ENCODE peak calls at places on chromosome 15, in six cellular contexts. M is esophagus squamous epithelium, U is breast epithelium, D is tibial artery, O is heart right ventricle, I is transverse colon. S is an unnamed sample.

GRCh38 chr15:55873024-55873745 is 120.2 kb downstream of the NEDD4 start:
- DNase-seq in M (no peak), U (no peak), D (no peak), O (no peak), I (no peak), S (no peak)

GRCh38 chr15:80041497-80042253 is 17.8 kb upstream of the ZFAND6 start:
- DNase-seq in M (no peak), U (no peak), D (no peak), O (no peak), I (no peak), S (no peak)

GRCh38 chr15:64004582-64004981 is 41.7 kb downstream of the DAPK2 start:
- DNase-seq in M (no peak), U (no peak), D (no peak), O (no peak), I (peak), S (peak)

GRCh38 chr15:91866971-91867372 is 13.5 kb downstream of the SLCO3A1 start:
- DNase-seq in M (no peak), U (peak), D (peak), O (peak), I (no peak), S (peak)

GRCh38 chr15:31197497-31198414 is 96.2 kb upstream of the TRPM1 start:
- DNase-seq in M (no peak), U (no peak), D (no peak), O (peak), I (peak), S (no peak)

GRCh38 chr15:44490628-44491027 is 46.3 kb upstream of the EIF3J start:
- DNase-seq in M (no peak), U (no peak), D (no peak), O (no peak), I (no peak), S (no peak)

GRCh38 chr15:93029613-93030429 is 59.2 kb downstream of the RGMA start:
- DNase-seq in M (no peak), U (peak), D (peak), O (no peak), I (no peak), S (no peak)

GRCh38 chr15:26197719-26198118 is 334.6 kb upstream of the ATP10A start:
- DNase-seq in M (no peak), U (no peak), D (no peak), O (no peak), I (no peak), S (no peak)

GRCh38 chr15:86139828-86140227 is 60.2 kb downstream of the AGBL1 start:
- DNase-seq in M (no peak), U (no peak), D (no peak), O (no peak), I (no peak), S (no peak)

GRCh38 chr15:29812384-29812694 is 9.9 kb downstream of the TJP1 start:
- DNase-seq in M (no peak), U (peak), D (no peak), O (no peak), I (no peak), S (peak)

GRCh38 chr15:59843609-59844008 is 154.5 kb upstream of the BNIP2 start:
- DNase-seq in M (no peak), U (no peak), D (no peak), O (no peak), I (no peak), S (no peak)

GRCh38 chr15:60134609-60135008 is 130.5 kb downstream of the FOXB1 start:
- DNase-seq in M (no peak), U (no peak), D (no peak), O (no peak), I (no peak), S (no peak)

GRCh38 chr15:96348112-96349027 is 17.9 kb downstream of the NR2F2 start:
- DNase-seq in M (no peak), U (no peak), D (no peak), O (no peak), I (no peak), S (no peak)

GRCh38 chr15:68693071-68693470 is 114.3 kb downstream of the CORO2B start:
- DNase-seq in M (no peak), U (no peak), D (no peak), O (no peak), I (no peak), S (no peak)

GRCh38 chr15:69424001-69424400 is 9.9 kb downstream of the KIF23 start:
- DNase-seq in M (no peak), U (no peak), D (no peak), O (no peak), I (no peak), S (no peak)

GRCh38 chr15:44137750-44138149 is 57.3 kb downstream of the FRMD5 start:
- DNase-seq in M (no peak), U (no peak), D (no peak), O (no peak), I (peak), S (no peak)

GRCh38 chr15:57472861-57473260 is 96.6 kb downstream of the CGNL1 start:
- DNase-seq in M (no peak), U (no peak), D (no peak), O (no peak), I (no peak), S (no peak)

GRCh38 chr15:44066211-44066827 is 128.8 kb downstream of the FRMD5 start:
- DNase-seq in M (no peak), U (no peak), D (no peak), O (no peak), I (peak), S (peak)

GRCh38 chr15:70466895-70467529 is 296.3 kb downstream of the UACA start:
- DNase-seq in M (no peak), U (no peak), D (peak), O (peak), I (peak), S (no peak)

GRCh38 chr15:56619881-56620280 is 113.4 kb downstream of the ZNF280D start:
- DNase-seq in M (no peak), U (no peak), D (no peak), O (no peak), I (no peak), S (no peak)

GRCh38 chr15:94638183-94638582 is 406.8 kb downstream of the MCTP2 start:
- DNase-seq in M (no peak), U (no peak), D (no peak), O (no peak), I (no peak), S (no peak)

GRCh38 chr15:98753726-98754125 is 105.4 kb downstream of the IGF1R start:
- DNase-seq in M (no peak), U (no peak), D (no peak), O (no peak), I (no peak), S (no peak)

GRCh38 chr15:41653760-41654159 is 6.4 kb upstream of the MGA start:
- DNase-seq in M (no peak), U (no peak), D (no peak), O (no peak), I (no peak), S (no peak)

GRCh38 chr15:80957556-80957955 is 32.1 kb downstream of the MESD start:
- DNase-seq in M (no peak), U (no peak), D (peak), O (no peak), I (no peak), S (no peak)

GRCh38 chr15:64634020-64634419 is 141.4 kb downstream of the RBPMS2 start:
- DNase-seq in M (no peak), U (no peak), D (no peak), O (no peak), I (peak), S (no peak)

GRCh38 chr15:76206325-76206976 is 104.8 kb downstream of the ETFA start:
- DNase-seq in M (no peak), U (peak), D (peak), O (peak), I (peak), S (no peak)

GRCh38 chr15:70247281-70247680 is 149.6 kb upstream of the TLE3 start:
- DNase-seq in M (no peak), U (no peak), D (no peak), O (no peak), I (peak), S (no peak)

GRCh38 chr15:47194718-47195117 is 522.6 kb upstream of the SEMA6D start:
- DNase-seq in M (no peak), U (no peak), D (no peak), O (no peak), I (no peak), S (no peak)

GRCh38 chr15:38671675-38672141 is 107.1 kb upstream of the RASGRP1 start:
- DNase-seq in M (no peak), U (no peak), D (no peak), O (no peak), I (no peak), S (no peak)

GRCh38 chr15:98785796-98786581 is 137.7 kb downstream of the IGF1R start:
- DNase-seq in M (no peak), U (no peak), D (no peak), O (no peak), I (peak), S (no peak)

GRCh38 chr15:34984884-34985630 is 3.0 kb downstream of the ZNF770 start:
- DNase-seq in M (no peak), U (no peak), D (no peak), O (no peak), I (no peak), S (no peak)
- H3K27ac ChIP-seq in M (peak), U (peak), D (no peak), O (peak), I (no peak), S (peak)

GRCh38 chr15:50424066-50424890 is at the start of gene USP8:
- DNase-seq in M (peak), U (peak), D (peak), O (peak), I (peak), S (peak)

GRCh38 chr15:50431204-50431603 is 7.0 kb downstream of the USP8 start:
- DNase-seq in M (no peak), U (no peak), D (no peak), O (no peak), I (no peak), S (no peak)

GRCh38 chr15:50426428-50426827 is 2.2 kb downstream of the USP8 start:
- DNase-seq in M (no peak), U (no peak), D (no peak), O (no peak), I (no peak), S (no peak)

DNA sequence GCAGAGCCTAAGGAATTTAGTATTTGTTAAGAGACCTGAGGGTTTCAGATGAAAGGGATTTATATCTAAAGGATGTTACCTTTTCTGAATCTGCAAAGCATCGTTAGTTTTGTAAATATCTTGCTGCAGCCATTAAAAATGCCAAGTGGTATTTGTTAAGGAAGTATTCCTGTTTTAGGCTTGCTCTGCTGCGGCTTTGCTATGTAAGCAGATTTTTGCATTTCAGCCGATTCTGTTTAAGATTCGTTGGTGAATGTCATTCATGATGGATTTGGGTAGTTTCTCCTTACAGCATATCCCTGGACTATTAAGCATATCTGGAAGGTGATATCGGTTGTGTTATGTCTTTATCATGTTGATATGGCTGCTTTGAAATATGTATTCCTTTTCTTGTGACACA is 1.0 kb downstream of the USP8 start:
- DNase-seq in M (no peak), U (no peak), D (no peak), O (no peak), I (no peak), S (no peak)
- H3K27ac ChIP-seq in M (peak), U (peak), D (peak), O (peak), I (peak), S (peak)

GRCh38 chr15:37096878-37097568 is 3.3 kb downstream of the MEIS2 start:
- DNase-seq in M (no peak), U (no peak), D (no peak), O (no peak), I (no peak), S (no peak)

GRCh38 chr15:37098468-37099320 is 1.7 kb downstream of the MEIS2 start:
- DNase-seq in M (no peak), U (no peak), D (peak), O (peak), I (no peak), S (no peak)

GRCh38 chr15:37100109-37100873 is at the start of gene MEIS2:
- DNase-seq in M (peak), U (peak), D (peak), O (peak), I (peak), S (peak)

GRCh38 chr15:37101634-37102314 is 1.4 kb upstream of the MEIS2 start:
- DNase-seq in M (no peak), U (peak), D (peak), O (peak), I (peak), S (no peak)

DNA sequence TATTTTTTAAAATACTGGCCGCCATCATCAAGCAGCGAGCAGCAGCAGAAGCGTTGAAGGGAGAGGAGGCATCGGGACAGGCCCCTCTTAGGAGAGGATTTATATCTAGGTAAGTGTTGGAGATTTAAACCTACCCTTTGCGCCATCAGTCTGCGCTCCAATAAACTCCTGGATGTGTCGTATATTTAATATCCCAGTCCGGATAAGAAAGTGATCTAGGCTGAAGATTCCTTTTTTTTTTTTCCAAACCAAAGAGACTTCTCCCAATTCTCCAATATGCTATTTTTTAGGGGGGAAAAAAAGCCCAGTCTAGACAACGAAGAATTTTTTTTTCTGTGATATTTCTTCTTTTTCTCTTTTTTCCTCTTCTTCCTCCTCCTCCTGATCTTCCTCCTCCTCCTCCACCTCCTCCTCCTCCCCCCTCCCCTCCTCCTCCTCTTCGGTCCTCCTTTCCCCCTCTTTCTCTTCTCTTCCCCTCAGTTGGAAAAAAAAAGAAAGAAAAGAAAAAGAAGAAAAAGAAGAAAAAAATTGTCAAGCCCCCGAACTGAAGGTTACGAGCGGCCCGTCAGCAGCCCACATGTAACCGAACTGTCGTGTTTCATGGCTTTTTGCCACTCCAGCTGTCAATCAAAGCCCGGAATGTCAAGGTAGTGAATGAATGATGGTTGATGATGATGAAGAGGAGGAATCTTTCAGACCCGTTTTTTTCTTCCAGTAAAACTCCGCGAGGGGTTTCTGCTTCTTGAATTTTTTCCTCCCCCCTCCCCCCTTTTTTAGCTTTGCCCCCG is 834 bp downstream of the MEIS2 start:
- DNase-seq in M (no peak), U (no peak), D (no peak), O (no peak), I (no peak), S (no peak)
- H3K27ac ChIP-seq in M (peak), U (peak), D (peak), O (peak), I (peak), S (peak)

DNA sequence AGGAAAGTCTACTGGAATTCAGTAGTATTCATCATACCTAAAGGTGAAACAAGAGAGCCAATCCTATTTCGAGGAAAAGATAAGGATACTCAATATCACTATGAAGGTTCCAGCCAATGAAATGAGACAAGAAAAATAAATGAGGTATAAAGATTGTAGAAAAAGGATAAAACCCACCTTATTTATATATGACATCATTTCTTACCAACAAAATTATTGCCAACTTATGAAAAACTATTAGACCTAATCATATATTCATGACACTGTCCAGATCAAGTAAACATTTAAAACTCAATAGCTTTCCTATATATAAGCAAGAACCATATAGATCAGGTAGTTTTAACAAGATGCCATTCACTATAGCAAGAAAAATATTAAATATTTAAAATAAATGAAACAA is 110.4 kb upstream of the NR2E3 start:
- DNase-seq in M (no peak), U (no peak), D (no peak), O (no peak), I (no peak), S (no peak)
- H3K27ac ChIP-seq in M (no peak), U (no peak), D (no peak), O (no peak), I (no peak), S (no peak)

GRCh38 chr15:67259375-67259774 is 4.8 kb downstream of the IQCH start:
- DNase-seq in M (no peak), U (no peak), D (no peak), O (no peak), I (no peak), S (no peak)
- H3K27ac ChIP-seq in M (no peak), U (no peak), D (no peak), O (no peak), I (no peak), S (no peak)

S was measured in epithelial cell of prostate.